ENCODE peak calls at places on chromosomes 6 and 20, in five cellular contexts. H is posterior vena cava, U is AG08396, P is anterior cingulate cortex, F is pancreas. C is an unnamed sample.

GRCh38 chr6:34248198-34248726 is 544 bp downstream of the SMIM29 start:
- DNase-seq in P (no peak), U (peak; percentile 64), F (peak; percentile 61), H (peak; percentile 90), C (peak; percentile 74)

GRCh38 chr6:108836061-108836460 is 12.2 kb upstream of the ARMC2 start:
- DNase-seq in F (no peak), U (no peak), H (no peak), P (no peak), C (no peak)

GRCh38 chr6:146894624-146895023 is 295.9 kb downstream of the ADGB start:
- DNase-seq in H (no peak), U (no peak), P (no peak), F (no peak), C (no peak)

GRCh38 chr20:986733-987355 is 15.3 kb downstream of the RSPO4 start:
- DNase-seq in F (no peak), P (no peak), U (no peak), H (no peak), C (no peak)

GRCh38 chr6:64985726-64986125 is 721.3 kb downstream of the EYS start:
- DNase-seq in H (no peak), U (no peak), P (no peak), F (no peak), C (no peak)

GRCh38 chr6:89281779-89282246 is 33.3 kb downstream of the GABRR2 start:
- DNase-seq in P (no peak), F (no peak), H (no peak), U (peak; percentile 68), C (peak; percentile 42)

GRCh38 chr20:25030007-25030648 is 27.8 kb downstream of the ACSS1 start:
- DNase-seq in F (no peak), P (no peak), U (no peak), H (no peak), C (no peak)

GRCh38 chr20:61601853-61602252 is 349.8 kb downstream of the CDH4 start:
- DNase-seq in F (no peak), U (no peak), H (no peak), P (no peak), C (no peak)

GRCh38 chr6:85460951-85461805 is 11.3 kb downstream of the NT5E start:
- DNase-seq in F (no peak), H (no peak), P (no peak), U (no peak), C (no peak)